ENCODE peak calls at places on chromosome 2, in seven cellular contexts. One of them, this sample, is unnamed.

GRCh38 chr2:122328811-122329210 is 573.4 kb downstream of the TSN start:
- DNase-seq in upper lobe of right lung: no peak
- DNase-seq in activated CD8-positive, alpha-beta memory T cell treated with anti-CD3 and anti-CD28 coated beads for 1 hour: no peak
- DNase-seq in COR-L47: no peak
- DNase-seq in amygdala: no peak
- DNase-seq in H9: no peak
- DNase-seq in foreskin fibroblast: no peak
- DNase-seq in this sample: no peak

GRCh38 chr2:1223791-1224190 is 189.5 kb upstream of the TPO start:
- DNase-seq in upper lobe of right lung: no peak
- DNase-seq in activated CD8-positive, alpha-beta memory T cell treated with anti-CD3 and anti-CD28 coated beads for 1 hour: no peak
- DNase-seq in COR-L47: no peak
- DNase-seq in amygdala: no peak
- DNase-seq in H9: no peak
- DNase-seq in foreskin fibroblast: no peak
- DNase-seq in this sample: no peak

GRCh38 chr2:121171625-121172119 is 113.3 kb downstream of the TFCP2L1 start:
- DNase-seq in upper lobe of right lung: no peak
- DNase-seq in activated CD8-positive, alpha-beta memory T cell treated with anti-CD3 and anti-CD28 coated beads for 1 hour: no peak
- DNase-seq in COR-L47: no peak
- DNase-seq in amygdala: no peak
- DNase-seq in H9: no peak
- DNase-seq in foreskin fibroblast: no peak
- DNase-seq in this sample: no peak

GRCh38 chr2:25700221-25700660 is 26.9 kb upstream of the DTNB start:
- DNase-seq in upper lobe of right lung: peak
- DNase-seq in activated CD8-positive, alpha-beta memory T cell treated with anti-CD3 and anti-CD28 coated beads for 1 hour: no peak
- DNase-seq in COR-L47: peak
- DNase-seq in amygdala: no peak
- DNase-seq in H9: peak
- DNase-seq in foreskin fibroblast: peak
- DNase-seq in this sample: peak

GRCh38 chr2:120722603-120723421 is 12.9 kb upstream of the GLI2 start:
- DNase-seq in upper lobe of right lung: peak
- DNase-seq in activated CD8-positive, alpha-beta memory T cell treated with anti-CD3 and anti-CD28 coated beads for 1 hour: no peak
- DNase-seq in COR-L47: no peak
- DNase-seq in amygdala: no peak
- DNase-seq in H9: peak
- DNase-seq in foreskin fibroblast: peak
- DNase-seq in this sample: no peak

GRCh38 chr2:147204102-147204501 is 640.7 kb upstream of the ACVR2A start:
- DNase-seq in upper lobe of right lung: no peak
- DNase-seq in activated CD8-positive, alpha-beta memory T cell treated with anti-CD3 and anti-CD28 coated beads for 1 hour: no peak
- DNase-seq in COR-L47: no peak
- DNase-seq in amygdala: no peak
- DNase-seq in H9: no peak
- DNase-seq in foreskin fibroblast: peak
- DNase-seq in this sample: no peak

GRCh38 chr2:9973691-9974090 is 22.2 kb downstream of the GRHL1 start:
- DNase-seq in upper lobe of right lung: no peak
- DNase-seq in activated CD8-positive, alpha-beta memory T cell treated with anti-CD3 and anti-CD28 coated beads for 1 hour: no peak
- DNase-seq in COR-L47: no peak
- DNase-seq in amygdala: no peak
- DNase-seq in H9: no peak
- DNase-seq in foreskin fibroblast: no peak
- DNase-seq in this sample: no peak

GRCh38 chr2:191486584-191487320 is 191.2 kb upstream of the NABP1 start:
- DNase-seq in upper lobe of right lung: no peak
- DNase-seq in activated CD8-positive, alpha-beta memory T cell treated with anti-CD3 and anti-CD28 coated beads for 1 hour: no peak
- DNase-seq in COR-L47: no peak
- DNase-seq in amygdala: no peak
- DNase-seq in H9: no peak
- DNase-seq in foreskin fibroblast: peak
- DNase-seq in this sample: no peak

GRCh38 chr2:102514061-102514785 is 41.2 kb downstream of the SLC9A4 start:
- DNase-seq in upper lobe of right lung: no peak
- DNase-seq in activated CD8-positive, alpha-beta memory T cell treated with anti-CD3 and anti-CD28 coated beads for 1 hour: no peak
- DNase-seq in COR-L47: no peak
- DNase-seq in amygdala: no peak
- DNase-seq in H9: no peak
- DNase-seq in foreskin fibroblast: peak
- DNase-seq in this sample: no peak

GRCh38 chr2:29259221-29259620 is 144.0 kb downstream of the CLIP4 start:
- DNase-seq in upper lobe of right lung: no peak
- DNase-seq in activated CD8-positive, alpha-beta memory T cell treated with anti-CD3 and anti-CD28 coated beads for 1 hour: no peak
- DNase-seq in COR-L47: no peak
- DNase-seq in amygdala: no peak
- DNase-seq in H9: no peak
- DNase-seq in foreskin fibroblast: no peak
- DNase-seq in this sample: no peak

GRCh38 chr2:8087480-8087840 is 594.4 kb upstream of the ID2 start:
- DNase-seq in upper lobe of right lung: no peak
- DNase-seq in activated CD8-positive, alpha-beta memory T cell treated with anti-CD3 and anti-CD28 coated beads for 1 hour: no peak
- DNase-seq in COR-L47: no peak
- DNase-seq in amygdala: no peak
- DNase-seq in H9: no peak
- DNase-seq in foreskin fibroblast: no peak
- DNase-seq in this sample: no peak

GRCh38 chr2:98524168-98524567 is 79.5 kb downstream of the INPP4A start:
- DNase-seq in upper lobe of right lung: no peak
- DNase-seq in activated CD8-positive, alpha-beta memory T cell treated with anti-CD3 and anti-CD28 coated beads for 1 hour: no peak
- DNase-seq in COR-L47: no peak
- DNase-seq in amygdala: no peak
- DNase-seq in H9: no peak
- DNase-seq in foreskin fibroblast: no peak
- DNase-seq in this sample: peak

GRCh38 chr2:15588329-15588919 is 3.2 kb upstream of the DDX1 start:
- DNase-seq in upper lobe of right lung: no peak
- DNase-seq in activated CD8-positive, alpha-beta memory T cell treated with anti-CD3 and anti-CD28 coated beads for 1 hour: no peak
- DNase-seq in COR-L47: peak
- DNase-seq in amygdala: peak
- DNase-seq in H9: peak
- DNase-seq in foreskin fibroblast: peak
- DNase-seq in this sample: peak

GRCh38 chr2:144370937-144371584 is 148.9 kb downstream of the ZEB2 start:
- DNase-seq in upper lobe of right lung: no peak
- DNase-seq in activated CD8-positive, alpha-beta memory T cell treated with anti-CD3 and anti-CD28 coated beads for 1 hour: no peak
- DNase-seq in COR-L47: no peak
- DNase-seq in amygdala: no peak
- DNase-seq in H9: no peak
- DNase-seq in foreskin fibroblast: no peak
- DNase-seq in this sample: no peak

GRCh38 chr2:25174192-25174861 is 5.9 kb upstream of the POMC start:
- DNase-seq in upper lobe of right lung: peak
- DNase-seq in activated CD8-positive, alpha-beta memory T cell treated with anti-CD3 and anti-CD28 coated beads for 1 hour: no peak
- DNase-seq in COR-L47: no peak
- DNase-seq in amygdala: no peak
- DNase-seq in H9: no peak
- DNase-seq in foreskin fibroblast: no peak
- DNase-seq in this sample: no peak

This sample was measured in NCI-H774.